ENCODE peak calls at places on chromosome 12, in seven cellular contexts. Q is dermis microvascular lymphatic vessel endothelial cell, M is mucosa of descending colon, B is uterus, Y is AG08395, V is iris pigment epithelial cell, J is WTC11. G is an unnamed sample.
A peak's percentile ranks its signal among the peaks of the same experiment; 100 is the strongest.

GRCh38 chr12:106642991-106643390 is 60.2 kb downstream of the RFX4 start:
- DNase-seq in Q (no peak), M (no peak), Y (no peak), J (no peak), V (no peak), B (no peak), G (no peak)

GRCh38 chr12:51621155-51621922 is 30.3 kb downstream of the SCN8A start:
- DNase-seq in B (no peak), V (peak; percentile 59), J (no peak), Y (no peak), M (no peak), Q (peak; percentile 51), G (no peak)

GRCh38 chr12:132466241-132467188 is 23.4 kb upstream of the FBRSL1 start:
- DNase-seq in B (no peak), J (no peak), Q (no peak), M (peak; percentile 42), V (no peak), Y (no peak), G (no peak)

GRCh38 chr12:124680863-124681778 is 113.7 kb upstream of the NCOR2 start:
- DNase-seq in M (no peak), Q (peak; percentile 93), J (peak; percentile 39), Y (peak; percentile 84), V (peak; percentile 93), B (peak; percentile 73), G (no peak)

GRCh38 chr12:19894803-19895202 is 455.5 kb downstream of the AEBP2 start:
- DNase-seq in J (no peak), Y (no peak), B (no peak), M (no peak), Q (peak; percentile 83), V (peak; percentile 73), G (no peak)

GRCh38 chr12:26787125-26787495 is 45.9 kb downstream of the ITPR2 start:
- DNase-seq in J (no peak), V (peak; percentile 83), Y (peak; percentile 67), M (no peak), Q (peak; percentile 92), B (no peak), G (no peak)

GRCh38 chr12:19048943-19049342 is 80.6 kb upstream of the PLEKHA5 start:
- DNase-seq in J (no peak), Y (no peak), B (no peak), M (no peak), V (no peak), Q (no peak), G (no peak)

GRCh38 chr12:71090971-71091370 is 66.8 kb downstream of the TSPAN8 start:
- DNase-seq in V (no peak), B (no peak), J (no peak), Y (no peak), M (no peak), Q (no peak), G (no peak)

GRCh38 chr12:122123051-122123760 is 44.6 kb downstream of the MLXIP start:
- DNase-seq in V (peak; percentile 72), M (no peak), B (peak; percentile 77), Q (peak; percentile 62), J (peak; percentile 86), Y (peak; percentile 79), G (peak; percentile 67)

GRCh38 chr12:121786441-121786825 is 7.1 kb downstream of the RHOF start:
- DNase-seq in M (peak; percentile 74), B (no peak), Q (peak; percentile 67), Y (peak; percentile 80), V (peak; percentile 84), J (no peak), G (peak; percentile 89)

GRCh38 chr12:34287437-34287836 is 265.1 kb downstream of the ALG10 start:
- DNase-seq in Q (no peak), B (no peak), V (no peak), M (no peak), J (no peak), Y (no peak), G (no peak)

GRCh38 chr12:57229041-57229633 is 374 bp upstream of the SHMT2 start:
- DNase-seq in V (no peak), Y (no peak), B (no peak), J (no peak), Q (peak; percentile 22), M (no peak), G (no peak)

GRCh38 chr12:98401427-98401826 is 114.0 kb upstream of the TMPO start:
- DNase-seq in J (no peak), V (no peak), B (no peak), Q (peak; percentile 69), Y (no peak), M (no peak), G (no peak)

GRCh38 chr12:52248541-52249035 is 15.5 kb downstream of the KRT7 start:
- DNase-seq in Y (no peak), Q (no peak), M (no peak), J (no peak), V (no peak), B (no peak), G (no peak)

GRCh38 chr12:50581226-50582184 is 76.7 kb downstream of the DIP2B start:
- DNase-seq in J (no peak), M (no peak), B (no peak), Y (peak; percentile 64), Q (no peak), V (peak; percentile 83), G (no peak)

GRCh38 chr12:8712572-8712971 is 14.8 kb downstream of the RIMKLB start:
- DNase-seq in B (no peak), Y (no peak), J (no peak), M (no peak), Q (peak; percentile 60), V (no peak), G (no peak)

GRCh38 chr12:102629262-102629888 is 149.0 kb upstream of the IGF1 start:
- DNase-seq in J (no peak), M (no peak), Y (peak; percentile 19), V (peak; percentile 3), B (no peak), Q (no peak), G (no peak)

GRCh38 chr12:49357099-49357678 is 10.1 kb upstream of the SPATS2 start:
- DNase-seq in J (no peak), M (no peak), B (no peak), Y (peak; percentile 66), V (peak; percentile 72), Q (peak; percentile 59), G (no peak)